ENCODE peak calls at places on chromosome 11, in five cellular contexts. I is prostate gland, C is AG09319, V is foreskin fibroblast, R is Calu3. G is an unnamed sample.

GRCh38 chr11:86670179-86670578 is 2.2 kb downstream of the ME3 start:
- DNase-seq in V (no peak), I (no peak), C (no peak), R (no peak), G (no peak)

GRCh38 chr11:19259487-19260345 is 19.0 kb upstream of the E2F8 start:
- DNase-seq in V (peak), R (peak), I (peak), C (peak), G (no peak)

GRCh38 chr11:118610773-118611432 is 3.5 kb downstream of the PHLDB1 start:
- DNase-seq in I (peak), R (peak), V (peak), C (no peak), G (peak)

GRCh38 chr11:6223854-6224253 is 10.6 kb downstream of the FHIP1B start:
- DNase-seq in R (no peak), V (no peak), I (no peak), C (no peak), G (no peak)

GRCh38 chr11:82718307-82718706 is 15.4 kb downstream of the FAM181B start:
- DNase-seq in V (peak), R (peak), C (no peak), I (no peak), G (no peak)

GRCh38 chr11:13313005-13313819 is 35.6 kb downstream of the BMAL1 start:
- DNase-seq in V (no peak), R (no peak), C (no peak), I (no peak), G (no peak)

GRCh38 chr11:19493446-19493845 is 219.2 kb upstream of the NAV2 start:
- DNase-seq in V (no peak), I (no peak), C (no peak), R (no peak), G (no peak)

GRCh38 chr11:111602865-111603632 is 800 bp downstream of the SIK2 start:
- DNase-seq in V (no peak), I (peak), R (peak), C (no peak), G (peak)

GRCh38 chr11:67266424-67267187 is at the start of gene GRK2:
- DNase-seq in V (no peak), R (peak), C (no peak), I (no peak), G (no peak)

GRCh38 chr11:68962527-68963250 is 18.1 kb downstream of the MRGPRD start:
- DNase-seq in C (no peak), V (no peak), R (no peak), I (no peak), G (no peak)

GRCh38 chr11:111091341-111091740 is 154.2 kb upstream of the POU2AF2 start:
- DNase-seq in V (no peak), R (no peak), I (no peak), C (no peak), G (no peak)

GRCh38 chr11:77448269-77448668 is 25.6 kb downstream of the PAK1 start:
- DNase-seq in C (no peak), V (no peak), R (no peak), I (no peak), G (no peak)

GRCh38 chr11:9210922-9211320 is 54.2 kb downstream of the DENND5A start:
- DNase-seq in I (no peak), C (no peak), V (no peak), R (no peak), G (no peak)

GRCh38 chr11:10473371-10473770 is 18.3 kb downstream of the AMPD3 start:
- DNase-seq in R (no peak), I (no peak), V (no peak), C (no peak), G (no peak)

GRCh38 chr11:94880216-94880615 is 93.1 kb downstream of the CWC15 start:
- DNase-seq in I (no peak), C (no peak), R (no peak), V (no peak), G (no peak)

GRCh38 chr11:103637250-103637649 is 399.2 kb upstream of the DDI1 start:
- DNase-seq in C (no peak), I (no peak), V (peak), R (no peak), G (no peak)

GRCh38 chr11:108818971-108819370 is 154.1 kb downstream of the DDX10 start:
- DNase-seq in R (no peak), C (no peak), V (no peak), I (no peak), G (no peak)

GRCh38 chr11:17408026-17408425 is 19.6 kb upstream of the KCNJ11 start:
- DNase-seq in C (no peak), I (no peak), R (no peak), V (no peak), G (no peak)

GRCh38 chr11:78961186-78961782 is 386.6 kb upstream of the NARS2 start:
- DNase-seq in R (peak), I (peak), V (no peak), C (no peak), G (no peak)
- TF ChIP-seq CTCF in R (peak), I (peak), V (peak), C (peak), G (no peak)

DNA sequence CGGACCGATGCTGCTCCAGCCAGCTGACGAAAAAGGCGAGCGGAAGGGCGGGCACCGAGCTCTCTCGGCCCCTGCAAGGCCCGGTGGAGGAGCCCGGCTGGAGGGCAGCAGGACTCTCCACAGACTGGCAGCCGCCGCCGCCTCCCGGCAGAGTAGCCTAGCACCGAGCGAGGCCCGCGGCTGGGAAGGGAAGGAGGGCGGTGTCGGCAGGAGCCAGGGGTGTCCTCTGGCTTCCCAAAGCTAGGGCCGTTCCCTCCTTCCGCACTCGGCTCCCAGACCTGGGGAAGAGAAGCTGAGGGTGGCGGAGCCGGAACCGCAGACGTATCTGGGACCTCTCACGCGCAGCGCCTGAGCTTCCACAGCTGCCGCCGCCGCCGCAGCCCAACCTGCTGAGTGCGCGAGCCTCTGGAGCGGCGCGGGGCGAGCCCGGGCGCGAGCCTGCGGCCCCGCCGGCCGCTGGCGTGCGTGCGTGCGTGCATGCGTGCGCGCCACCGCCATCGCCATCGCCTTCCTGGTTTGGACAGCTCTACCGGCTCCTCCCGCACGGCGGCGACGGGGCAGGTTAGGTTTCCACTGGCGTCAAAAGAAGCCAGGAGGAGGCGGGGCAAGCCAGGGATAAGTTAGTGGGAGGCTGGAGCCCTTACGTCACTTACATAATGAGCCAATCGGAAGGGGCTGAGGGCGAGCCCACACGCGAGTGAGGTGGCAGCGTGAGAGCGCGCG is at the start of gene RAB6A:
- DNase-seq in I (peak), R (peak), C (peak), V (peak), G (peak)
- TF ChIP-seq CTCF in I (peak), R (no peak), C (no peak), V (no peak), G (peak)

GRCh38 chr11:34030386-34030785 is 21.1 kb upstream of the CAPRIN1 start:
- DNase-seq in C (no peak), I (peak), R (no peak), V (no peak), G (no peak)

GRCh38 chr11:34027516-34028406 is 23.8 kb upstream of the CAPRIN1 start:
- DNase-seq in V (no peak), C (no peak), R (peak), I (peak), G (no peak)

GRCh38 chr11:34029176-34029575 is 22.4 kb upstream of the CAPRIN1 start:
- DNase-seq in V (no peak), C (no peak), I (no peak), R (no peak), G (no peak)

GRCh38 chr11:34026432-34026831 is 25.1 kb upstream of the CAPRIN1 start:
- DNase-seq in R (no peak), I (no peak), V (no peak), C (no peak), G (no peak)

GRCh38 chr11:34028407-34028804 is 23.1 kb upstream of the CAPRIN1 start:
- DNase-seq in V (peak), I (no peak), R (peak), C (no peak), G (no peak)
- TF ChIP-seq CTCF in V (no peak), I (no peak), R (no peak), C (no peak), G (no peak)

DNA sequence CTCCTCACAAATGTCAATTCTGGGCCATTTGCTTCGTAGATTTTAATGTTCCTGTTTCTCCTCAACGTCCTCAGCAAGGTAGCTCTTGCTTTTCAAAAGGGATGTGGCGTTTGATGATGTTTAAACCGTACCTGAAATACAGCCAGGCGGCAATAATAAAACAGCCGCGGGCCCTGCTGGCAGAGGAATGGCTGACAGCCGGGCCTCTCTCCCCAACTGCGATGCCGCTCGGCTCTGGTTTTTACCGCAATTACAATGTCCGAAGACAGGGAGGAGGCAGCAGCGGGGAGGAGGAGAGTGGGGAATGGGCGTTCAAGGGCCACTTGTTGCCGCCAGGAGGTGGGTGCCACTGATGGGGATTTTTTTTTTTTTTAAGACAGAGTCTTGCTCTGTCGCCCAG is 27.5 kb downstream of the MACROD1 start:
- DNase-seq in V (no peak), C (no peak), R (no peak), I (no peak), G (no peak)
- TF ChIP-seq CTCF in V (no peak), C (no peak), R (no peak), I (peak), G (no peak)

DNA sequence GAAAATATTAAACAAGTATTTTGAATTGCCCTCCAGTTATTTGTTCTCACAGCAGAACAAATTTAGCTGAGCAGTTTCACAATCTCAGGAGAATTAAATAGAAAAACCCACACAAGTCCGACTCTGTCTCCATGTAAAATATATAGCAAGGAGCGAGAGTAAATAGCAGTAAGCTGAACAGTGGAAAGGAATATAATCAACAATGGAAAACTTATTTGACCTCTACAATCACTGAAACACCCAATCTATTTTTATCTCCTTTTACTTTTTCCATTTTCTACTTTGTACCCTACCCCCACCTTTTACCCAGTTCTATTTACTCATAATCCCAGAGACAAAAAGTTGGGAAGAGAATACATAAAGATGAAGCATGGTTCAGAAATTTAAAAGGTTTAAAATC is 34.4 kb downstream of the NARS2 start:
- DNase-seq in C (no peak), V (no peak), R (no peak), I (no peak), G (no peak)
- TF ChIP-seq CTCF in C (no peak), V (no peak), R (no peak), I (no peak), G (no peak)

G was measured in breast epithelium.